ENCODE peak calls at places on chromosomes 4 and X, in five cellular contexts. R is IMR-90; M is H54; Z is GM23338; J is effector memory CD8-positive, alpha-beta T cell. A is an unnamed sample.

GRCh38 chr4:85512446-85513205 is 37.7 kb downstream of the ARHGAP24 start:
- DNase-seq in M (no peak), Z (no peak), R (no peak), J (no peak), A (no peak)

GRCh38 chr4:172007889-172008288 is 194.7 kb downstream of the GALNTL6 start:
- DNase-seq in Z (no peak), J (no peak), R (no peak), M (no peak), A (no peak)

GRCh38 chr4:76385974-76386373 is 35.0 kb downstream of the CCDC158 start:
- DNase-seq in M (no peak), J (no peak), Z (no peak), R (no peak), A (no peak)

GRCh38 chr4:151475338-151475737 is 66.4 kb downstream of the FHIP1A start:
- DNase-seq in J (no peak), Z (peak; percentile 50), M (no peak), R (no peak), A (no peak)

GRCh38 chr4:167419468-167420133 is 185.3 kb upstream of the SPOCK3 start:
- DNase-seq in Z (peak; percentile 23), M (no peak), J (no peak), R (no peak), A (no peak)

GRCh38 chr4:152901205-152901604 is 34.9 kb upstream of the FHDC1 start:
- DNase-seq in Z (no peak), J (no peak), M (no peak), R (no peak), A (no peak)

GRCh38 chr4:1792832-1793495 is at the start of gene FGFR3:
- DNase-seq in Z (peak; percentile 90), R (no peak), J (peak; percentile 13), M (peak; percentile 74), A (peak; percentile 94)

GRCh38 chr4:6019316-6020263 is 1.4 kb upstream of the C4orf50 start:
- DNase-seq in Z (peak; percentile 95), R (peak; percentile 44), M (peak; percentile 72), J (peak; percentile 12), A (peak; percentile 71)

GRCh38 chrX:16807548-16807947 is 21.3 kb downstream of the TXLNG start:
- DNase-seq in J (no peak), Z (peak; percentile 48), M (no peak), R (peak; percentile 38), A (peak; percentile 58)

GRCh38 chr4:78464265-78464664 is 87.3 kb upstream of the ANXA3 start:
- DNase-seq in J (no peak), M (no peak), Z (no peak), R (no peak), A (no peak)

GRCh38 chr4:8272472-8273428 is 3.2 kb downstream of the HTRA3 start:
- DNase-seq in R (peak; percentile 9), M (no peak), J (no peak), Z (no peak), A (no peak)

GRCh38 chr4:95500361-95500760 is 48.4 kb downstream of the UNC5C start:
- DNase-seq in J (no peak), Z (no peak), M (no peak), R (no peak), A (no peak)

GRCh38 chrX:45762699-45763647 is 562.3 kb upstream of the DIPK2B start:
- DNase-seq in Z (no peak), M (no peak), J (no peak), R (no peak), A (no peak)

GRCh38 chrX:15930585-15930984 is 76.0 kb upstream of the AP1S2 start:
- DNase-seq in R (peak; percentile 66), M (no peak), J (no peak), Z (peak; percentile 64), A (peak; percentile 23)

GRCh38 chr4:72846280-72847111 is 223.0 kb downstream of the COX18 start:
- DNase-seq in M (no peak), R (no peak), J (no peak), Z (peak; percentile 84), A (no peak)

A was measured in AG20443.